ENCODE peak calls at places on chromosome 10, in eight cellular contexts. K is BE2C; M is HepG2; F is PC-9; V is cardiac muscle cell; N is CD8-positive, alpha-beta T cell; D is heart right ventricle; Y is stomach. L is an unnamed sample.

GRCh38 chr10:34748357-34748756 is 66.7 kb downstream of the PARD3 start:
- DNase-seq in D (no peak), Y (no peak), V (no peak), N (no peak), K (no peak), M (no peak), F (no peak), L (no peak)

GRCh38 chr10:75788394-75789205 is 357.2 kb downstream of the LRMDA start:
- DNase-seq in M (peak; percentile 94), V (no peak), F (no peak), K (no peak), N (no peak), D (no peak), Y (no peak), L (no peak)

GRCh38 chr10:113895018-113895417 is 40.6 kb downstream of the NHLRC2 start:
- DNase-seq in K (no peak), D (no peak), V (no peak), F (peak; percentile 66), N (no peak), M (no peak), Y (no peak), L (peak; percentile 86)

GRCh38 chr10:5861269-5862031 is 28.2 kb downstream of the ANKRD16 start:
- DNase-seq in V (no peak), M (peak; percentile 83), N (no peak), K (no peak), F (peak; percentile 79), D (no peak), Y (no peak), L (no peak)

GRCh38 chr10:110395350-110396283 is 90.9 kb upstream of the SMNDC1 start:
- DNase-seq in Y (peak; percentile 74), N (no peak), F (peak; percentile 97), D (peak; percentile 58), V (peak; percentile 89), K (no peak), M (peak; percentile 64), L (peak; percentile 56)

GRCh38 chr10:65684896-65685295 is 1240.9 kb upstream of the LRRTM3 start:
- DNase-seq in F (no peak), Y (no peak), M (peak; percentile 2), K (no peak), D (no peak), V (no peak), N (no peak), L (no peak)

GRCh38 chr10:110446954-110447608 is 50.6 kb upstream of the DUSP5 start:
- DNase-seq in V (no peak), F (peak; percentile 68), D (peak; percentile 34), M (no peak), Y (no peak), N (no peak), K (no peak), L (peak; percentile 87)

GRCh38 chr10:96910488-96911395 is 78.6 kb downstream of the LCOR start:
- DNase-seq in F (no peak), D (peak; percentile 18), Y (no peak), N (no peak), M (peak; percentile 28), K (peak; percentile 8), V (peak; percentile 60), L (peak; percentile 29)

GRCh38 chr10:59894114-59894513 is 12.2 kb downstream of the CCDC6 start:
- DNase-seq in N (no peak), V (no peak), K (no peak), M (no peak), D (peak; percentile 39), F (peak; percentile 67), Y (peak; percentile 77), L (peak; percentile 63)

GRCh38 chr10:3764626-3765375 is 20.2 kb downstream of the KLF6 start:
- DNase-seq in M (no peak), Y (no peak), K (no peak), D (no peak), N (no peak), V (no peak), F (no peak), L (peak; percentile 49)

GRCh38 chr10:114367676-114368391 is 36.5 kb downstream of the AFAP1L2 start:
- DNase-seq in N (no peak), Y (no peak), K (peak; percentile 32), M (no peak), V (no peak), F (no peak), D (no peak), L (peak; percentile 51)

DNA sequence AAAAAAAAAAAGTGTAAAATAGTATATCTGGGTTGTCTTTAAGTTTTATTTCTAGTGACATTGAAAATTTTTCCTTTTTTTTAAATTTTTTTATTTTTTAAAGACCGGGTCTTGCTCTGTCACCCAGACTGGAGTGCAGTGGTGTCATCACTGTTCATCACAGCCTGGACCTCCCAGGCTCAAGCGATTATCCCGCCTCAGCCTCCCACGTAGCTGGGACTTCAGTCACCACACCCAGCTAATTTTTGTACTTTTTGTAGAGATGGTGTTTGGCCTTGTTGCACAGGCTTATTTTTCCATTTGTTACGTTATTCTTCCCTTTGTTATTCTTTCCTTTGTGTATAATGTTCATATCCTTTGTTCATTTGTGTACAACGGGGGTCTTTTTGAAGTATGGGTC is 30.1 kb downstream of the TSPAN14 start:
- DNase-seq in N (no peak), D (no peak), K (no peak), V (no peak), F (no peak), M (no peak), Y (peak; percentile 18), L (no peak)
- H3K4me1 ChIP-seq in N (peaks cover 78% of the 10 kb centered on the region), D (peaks cover 57% of the 10 kb centered on the region), K (no peaks in the 10 kb centered on the region), V (no peaks in the 10 kb centered on the region), F (peaks cover 45% of the 10 kb centered on the region), M (peaks cover 67% of the 10 kb centered on the region), Y (peaks cover 32% of the 10 kb centered on the region), L (peaks cover 47% of the 10 kb centered on the region)

GRCh38 chr10:108911814-108912541 is 1011.3 kb downstream of the XPNPEP1 start:
- DNase-seq in M (peak; percentile 3), D (peak; percentile 27), V (no peak), N (no peak), F (no peak), Y (peak; percentile 64), K (peak; percentile 76), L (peak; percentile 19)
- TF ChIP-seq CTCF in M (peak; percentile 57), D (peak; percentile 40), V (peak; percentile 66), N (no peak), F (no peak), Y (no peak), K (peak; percentile 68), L (peak; percentile 38)

DNA sequence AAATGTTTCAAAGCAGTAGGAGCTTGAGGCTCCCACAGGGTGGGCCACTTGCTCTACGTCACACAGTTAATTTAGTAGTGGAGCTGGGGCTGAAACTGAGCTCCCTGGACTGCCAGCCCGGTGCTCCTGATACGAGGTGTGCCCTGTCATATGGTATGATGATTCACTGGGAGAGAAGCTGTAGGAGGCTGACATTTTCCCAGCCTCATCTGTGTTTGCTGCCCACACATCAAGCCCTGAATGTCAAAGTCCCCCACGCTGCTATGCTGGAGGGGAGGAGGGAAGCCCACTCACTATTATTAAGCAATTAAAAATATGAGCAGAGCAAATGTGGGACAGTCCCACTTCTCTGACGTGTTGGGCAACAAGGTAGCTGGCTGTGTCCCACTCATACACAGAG is 81.2 kb upstream of the SORCS3 start:
- DNase-seq in N (no peak), F (no peak), M (no peak), Y (no peak), K (no peak), V (no peak), D (no peak), L (no peak)
- H3K27me3 ChIP-seq in N (no peaks in the 10 kb centered on the region), F (no peaks in the 10 kb centered on the region), M (no peaks in the 10 kb centered on the region), Y (no peaks in the 10 kb centered on the region), K (no peaks in the 10 kb centered on the region), V (no peaks in the 10 kb centered on the region), D (no peaks in the 10 kb centered on the region), L (peaks cover 13% of the 10 kb centered on the region)

GRCh38 chr10:79203833-79204232 is 135.1 kb downstream of the ZMIZ1 start:
- DNase-seq in K (peak; percentile 93), Y (no peak), D (no peak), M (no peak), N (no peak), F (no peak), V (peak; percentile 78), L (no peak)
- H3K4me1 ChIP-seq in K (peaks cover 29% of the 10 kb centered on the region), Y (peaks cover 6% of the 10 kb centered on the region), D (peaks cover 29% of the 10 kb centered on the region), M (no peaks in the 10 kb centered on the region), N (no peaks in the 10 kb centered on the region), F (no peaks in the 10 kb centered on the region), V (peaks cover 14% of the 10 kb centered on the region), L (no peaks in the 10 kb centered on the region)

GRCh38 chr10:88457680-88458079 is 125.4 kb downstream of the RNLS start:
- DNase-seq in N (no peak), V (no peak), F (no peak), M (no peak), D (no peak), Y (no peak), K (no peak), L (no peak)
- TF ChIP-seq CTCF in N (no peak), V (no peak), F (no peak), M (no peak), D (no peak), Y (no peak), K (no peak), L (no peak)

DNA sequence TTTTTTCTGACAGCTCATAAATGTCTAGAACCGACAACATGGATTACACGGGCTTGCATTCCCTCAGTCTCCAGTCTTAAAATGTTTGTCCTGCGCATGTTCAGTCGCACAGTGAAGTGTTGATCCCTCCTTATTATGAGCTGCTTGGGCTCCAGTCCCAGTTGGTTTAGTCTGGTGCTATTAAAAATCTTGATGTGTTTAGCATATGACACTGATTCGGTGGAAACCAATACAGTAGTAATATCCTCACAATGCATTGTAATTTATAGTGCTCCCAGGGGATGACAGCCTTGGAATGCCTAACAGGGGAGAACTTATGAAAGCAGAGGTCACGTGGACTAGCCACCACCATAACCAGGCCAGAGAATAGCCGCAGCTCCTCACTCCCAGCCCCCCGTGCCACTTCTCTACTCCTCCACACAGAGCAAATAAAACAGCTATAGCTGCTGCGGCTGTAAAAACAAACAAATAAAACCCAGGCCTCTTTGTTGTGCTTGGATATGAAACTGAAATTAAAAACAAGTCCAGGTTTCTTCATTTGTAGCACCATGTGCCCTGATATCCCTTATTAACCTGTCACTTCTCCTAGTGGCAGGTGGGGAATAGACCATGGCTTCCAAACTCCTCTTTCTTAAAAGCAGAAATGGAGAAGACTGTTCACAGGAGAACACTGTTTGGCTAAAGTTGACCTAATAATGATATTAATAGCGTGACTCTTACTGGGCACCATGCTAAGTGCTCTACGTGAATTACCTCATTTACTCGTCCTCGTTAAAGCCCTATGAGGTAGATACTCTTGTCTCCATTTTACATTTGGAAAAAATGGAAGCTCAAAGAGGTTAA is 7.7 kb downstream of the DPCD start:
- DNase-seq in F (no peak), V (no peak), K (no peak), Y (no peak), N (no peak), M (no peak), D (peak; percentile 30), L (no peak)
- H3K27me3 ChIP-seq in F (no peaks in the 10 kb centered on the region), V (no peaks in the 10 kb centered on the region), K (no peaks in the 10 kb centered on the region), Y (no peaks in the 10 kb centered on the region), N (no peaks in the 10 kb centered on the region), M (no peaks in the 10 kb centered on the region), D (no peaks in the 10 kb centered on the region), L (no peaks in the 10 kb centered on the region)

DNA sequence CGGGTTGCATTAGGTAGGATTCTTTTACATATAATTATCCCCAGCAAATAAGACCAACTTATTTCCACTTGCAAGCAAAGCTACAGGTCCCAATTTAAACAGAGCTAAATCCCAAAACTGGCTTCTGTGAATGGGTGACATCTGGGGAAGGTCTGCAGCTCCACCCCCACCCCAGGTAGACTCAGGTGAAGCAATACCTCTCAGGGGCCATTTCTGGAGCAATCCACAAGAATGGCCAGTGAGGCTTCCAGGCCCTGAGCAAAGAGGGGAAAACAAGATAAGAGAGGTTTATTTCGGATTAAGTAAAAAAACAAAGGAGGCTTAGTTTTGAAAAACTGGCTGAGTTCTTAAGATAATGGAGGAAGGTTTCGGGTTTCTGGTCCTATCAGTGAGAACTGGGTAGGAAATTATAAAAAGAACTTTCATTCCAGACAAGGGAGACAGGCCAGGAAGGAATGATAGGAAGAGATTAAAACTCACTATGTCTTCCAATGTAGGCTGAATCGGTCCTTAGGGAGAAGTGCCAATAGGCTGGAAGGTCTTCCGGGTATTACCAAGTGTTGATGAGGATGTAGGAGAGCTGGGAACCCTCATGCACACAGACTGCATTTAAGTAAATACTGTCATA is 25.4 kb downstream of the SH3PXD2A start:
- DNase-seq in M (no peak), Y (no peak), V (no peak), K (no peak), F (no peak), N (no peak), D (no peak), L (no peak)
- H3K4me1 ChIP-seq in M (peaks cover 73% of the 10 kb centered on the region), Y (peaks cover 16% of the 10 kb centered on the region), V (peaks cover 52% of the 10 kb centered on the region), K (no peaks in the 10 kb centered on the region), F (peaks cover 17% of the 10 kb centered on the region), N (no peaks in the 10 kb centered on the region), D (peaks cover 43% of the 10 kb centered on the region), L (peaks cover 53% of the 10 kb centered on the region)

L was measured in foreskin keratinocyte.